ENCODE peak calls at places on chromosomes 3 and 15, in seven cellular contexts. Z is activated CD8-positive, alpha-beta memory T cell treated with anti-CD3 and anti-CD28 coated beads for 4 hours; H is anterior cingulate cortex; R is mammary epithelial cell; M is CD4-positive, alpha-beta T cell; J is aorta; C is MCF 10A. Q is an unnamed sample.

GRCh38 chr3:14620512-14620911 is 31.1 kb upstream of the CCDC174 start:
- DNase-seq in Z (no peak), H (no peak), R (no peak), M (no peak), J (no peak), C (no peak), Q (no peak)

GRCh38 chr3:120743081-120743365 is 479 bp downstream of the GTF2E1 start:
- DNase-seq in Z (no peak), H (no peak), R (peak; percentile 2), M (no peak), J (no peak), C (no peak), Q (peak; percentile 1)

GRCh38 chr15:82832601-82833209 is 23.3 kb downstream of the WHAMM start:
- DNase-seq in Z (no peak), H (no peak), R (peak; percentile 94), M (no peak), J (no peak), C (peak; percentile 76), Q (no peak)

GRCh38 chr15:80667895-80668430 is 27.1 kb upstream of the ABHD17C start:
- DNase-seq in Z (no peak), H (no peak), R (no peak), M (no peak), J (no peak), C (no peak), Q (no peak)

GRCh38 chr15:74380361-74381189 is 13.1 kb upstream of the CYP11A1 start:
- DNase-seq in Z (no peak), H (no peak), R (no peak), M (no peak), J (no peak), C (no peak), Q (no peak)

GRCh38 chr15:26841514-26841913 is 25.3 kb upstream of the GABRA5 start:
- DNase-seq in Z (no peak), H (no peak), R (no peak), M (no peak), J (no peak), C (no peak), Q (no peak)

GRCh38 chr3:17639765-17640164 is 102.7 kb downstream of the TBC1D5 start:
- DNase-seq in Z (no peak), H (no peak), R (peak; percentile 85), M (no peak), J (no peak), C (peak; percentile 97), Q (no peak)

GRCh38 chr3:119388577-119388976 is 74.8 kb downstream of the TMEM39A start:
- DNase-seq in Z (no peak), H (no peak), R (no peak), M (no peak), J (no peak), C (no peak), Q (no peak)

GRCh38 chr15:58473720-58474119 is 41.9 kb downstream of the LIPC start:
- DNase-seq in Z (no peak), H (no peak), R (peak; percentile 93), M (no peak), J (no peak), C (peak; percentile 60), Q (no peak)

Q was measured in stimulated activated CD8-positive, alpha-beta memory T cell treated with anti-CD3 and anti-CD28 coated beads, Interleukin-15, amount 100 ng/mL, for 4 hours.